ENCODE peak calls at places on chromosomes 11 and 22, in six cellular contexts. One of them, this sample, is unnamed.
A peak's percentile ranks its signal among the peaks of the same experiment; 100 is the strongest.

GRCh38 chr11:75667831-75668507 is 869 bp downstream of the MAP6 start:
- DNase-seq in K562: no peak
- DNase-seq in suprapubic skin: no peak
- DNase-seq in HepG2: no peak
- DNase-seq in GM12878: no peak
- DNase-seq in stomach: peak; percentile 33
- DNase-seq in this sample: peak; percentile 24

GRCh38 chr11:122696662-122697061 is 41.1 kb downstream of the UBASH3B start:
- DNase-seq in HepG2: no peak
- DNase-seq in suprapubic skin: no peak
- DNase-seq in stomach: no peak
- DNase-seq in K562: peak; percentile 10
- DNase-seq in GM12878: no peak
- DNase-seq in this sample: no peak

GRCh38 chr11:63769719-63770443 is 1.3 kb upstream of the ZFTA start:
- DNase-seq in K562: no peak
- DNase-seq in GM12878: no peak
- DNase-seq in suprapubic skin: no peak
- DNase-seq in HepG2: no peak
- DNase-seq in stomach: no peak
- DNase-seq in this sample: no peak

GRCh38 chr22:16914006-16914405 is 88.8 kb upstream of the XKR3 start:
- DNase-seq in GM12878: no peak
- DNase-seq in HepG2: no peak
- DNase-seq in suprapubic skin: no peak
- DNase-seq in K562: no peak
- DNase-seq in stomach: no peak
- DNase-seq in this sample: no peak

GRCh38 chr11:65646921-65647701 is 9.2 kb downstream of the SIPA1 start:
- DNase-seq in K562: no peak
- DNase-seq in GM12878: no peak
- DNase-seq in HepG2: no peak
- DNase-seq in stomach: peak; percentile 78
- DNase-seq in suprapubic skin: no peak
- DNase-seq in this sample: peak; percentile 75

GRCh38 chr11:91230647-91231046 is 994.0 kb upstream of the FAT3 start:
- DNase-seq in suprapubic skin: no peak
- DNase-seq in K562: no peak
- DNase-seq in stomach: no peak
- DNase-seq in GM12878: no peak
- DNase-seq in HepG2: no peak
- DNase-seq in this sample: no peak

GRCh38 chr11:390175-390574 is 3.8 kb upstream of the PKP3 start:
- DNase-seq in suprapubic skin: no peak
- DNase-seq in GM12878: no peak
- DNase-seq in stomach: peak; percentile 64
- DNase-seq in K562: no peak
- DNase-seq in HepG2: peak; percentile 50
- DNase-seq in this sample: peak; percentile 55

GRCh38 chr22:49923445-49923844 is 5.0 kb downstream of the CRELD2 start:
- DNase-seq in suprapubic skin: no peak
- DNase-seq in K562: no peak
- DNase-seq in stomach: no peak
- DNase-seq in GM12878: no peak
- DNase-seq in HepG2: no peak
- DNase-seq in this sample: no peak

GRCh38 chr22:38126928-38127668 is 16.6 kb upstream of the BAIAP2L2 start:
- DNase-seq in suprapubic skin: no peak
- DNase-seq in GM12878: no peak
- DNase-seq in HepG2: no peak
- DNase-seq in stomach: no peak
- DNase-seq in K562: peak; percentile 86
- DNase-seq in this sample: no peak

GRCh38 chr11:83835423-83835822 is 549.3 kb upstream of the CCDC90B start:
- DNase-seq in suprapubic skin: no peak
- DNase-seq in stomach: no peak
- DNase-seq in K562: no peak
- DNase-seq in HepG2: no peak
- DNase-seq in GM12878: peak; percentile 24
- DNase-seq in this sample: no peak

GRCh38 chr22:41418717-41419116 is 27.9 kb downstream of the TOB2 start:
- DNase-seq in stomach: no peak
- DNase-seq in K562: no peak
- DNase-seq in GM12878: no peak
- DNase-seq in suprapubic skin: no peak
- DNase-seq in HepG2: no peak
- DNase-seq in this sample: no peak

GRCh38 chr11:66240781-66241136 is 27.7 kb upstream of the RAB1B start:
- DNase-seq in suprapubic skin: no peak
- DNase-seq in HepG2: no peak
- DNase-seq in stomach: no peak
- DNase-seq in GM12878: no peak
- DNase-seq in K562: no peak
- DNase-seq in this sample: no peak

GRCh38 chr22:41411021-41411851 is 29.5 kb downstream of the TEF start:
- DNase-seq in GM12878: no peak
- DNase-seq in stomach: no peak
- DNase-seq in suprapubic skin: no peak
- DNase-seq in K562: no peak
- DNase-seq in HepG2: no peak
- DNase-seq in this sample: no peak

GRCh38 chr11:20158597-20159257 is 1.5 kb downstream of the DBX1 start:
- DNase-seq in GM12878: no peak
- DNase-seq in K562: peak; percentile 49
- DNase-seq in suprapubic skin: no peak
- DNase-seq in stomach: peak; percentile 41
- DNase-seq in HepG2: peak; percentile 6
- DNase-seq in this sample: peak; percentile 31

GRCh38 chr11:75473684-75474083 is 40.7 kb upstream of the KLHL35 start:
- DNase-seq in stomach: no peak
- DNase-seq in K562: no peak
- DNase-seq in HepG2: no peak
- DNase-seq in suprapubic skin: no peak
- DNase-seq in GM12878: no peak
- DNase-seq in this sample: no peak

GRCh38 chr11:86106916-86107315 is 38.0 kb upstream of the PICALM start:
- DNase-seq in HepG2: no peak
- DNase-seq in stomach: no peak
- DNase-seq in suprapubic skin: no peak
- DNase-seq in K562: no peak
- DNase-seq in GM12878: no peak
- DNase-seq in this sample: no peak

GRCh38 chr11:64743591-64744543 is at the start of gene RASGRP2:
- DNase-seq in suprapubic skin: peak; percentile 89
- DNase-seq in HepG2: peak; percentile 28
- DNase-seq in K562: peak; percentile 87
- DNase-seq in stomach: peak; percentile 74
- DNase-seq in GM12878: no peak
- DNase-seq in this sample: peak; percentile 84

GRCh38 chr22:19622061-19622441 is 92.3 kb upstream of the SEPTIN5 start:
- DNase-seq in GM12878: peak; percentile 40
- DNase-seq in suprapubic skin: no peak
- DNase-seq in stomach: no peak
- DNase-seq in HepG2: no peak
- DNase-seq in K562: no peak
- DNase-seq in this sample: no peak

GRCh38 chr22:44816141-44816540 is 63.8 kb downstream of the ARHGAP8 start:
- DNase-seq in stomach: no peak
- DNase-seq in HepG2: no peak
- DNase-seq in GM12878: no peak
- DNase-seq in suprapubic skin: no peak
- DNase-seq in K562: no peak
- DNase-seq in this sample: no peak

GRCh38 chr11:34809191-34810106 is 106.7 kb downstream of the APIP start:
- DNase-seq in K562: peak; percentile 66
- DNase-seq in HepG2: no peak
- DNase-seq in suprapubic skin: no peak
- DNase-seq in GM12878: no peak
- DNase-seq in stomach: no peak
- DNase-seq in this sample: no peak

GRCh38 chr11:78432058-78432515 is 14.5 kb upstream of the GAB2 start:
- DNase-seq in K562: no peak
- DNase-seq in GM12878: no peak
- DNase-seq in stomach: no peak
- DNase-seq in suprapubic skin: no peak
- DNase-seq in HepG2: no peak
- DNase-seq in this sample: no peak

GRCh38 chr11:119728651-119729580 is at the start of gene NECTIN1:
- DNase-seq in HepG2: peak; percentile 76
- DNase-seq in K562: peak; percentile 89
- DNase-seq in GM12878: no peak
- DNase-seq in stomach: peak; percentile 91
- DNase-seq in suprapubic skin: peak; percentile 93
- DNase-seq in this sample: peak; percentile 91

GRCh38 chr11:113977071-113977490 is 2.2 kb downstream of the HTR3A start:
- DNase-seq in suprapubic skin: no peak
- DNase-seq in stomach: no peak
- DNase-seq in HepG2: no peak
- DNase-seq in K562: no peak
- DNase-seq in GM12878: no peak
- DNase-seq in this sample: no peak

GRCh38 chr11:71238285-71238875 is 14.0 kb downstream of the SHANK2 start:
- DNase-seq in GM12878: no peak
- DNase-seq in HepG2: no peak
- DNase-seq in K562: no peak
- DNase-seq in stomach: no peak
- DNase-seq in suprapubic skin: peak; percentile 38
- DNase-seq in this sample: no peak

GRCh38 chr11:86068138-86068861 is 584 bp downstream of the PICALM start:
- DNase-seq in HepG2: peak; percentile 6
- DNase-seq in stomach: peak; percentile 32
- DNase-seq in GM12878: no peak
- DNase-seq in K562: peak; percentile 50
- DNase-seq in suprapubic skin: peak; percentile 82
- DNase-seq in this sample: peak; percentile 41

GRCh38 chr11:96311120-96311568 is 31.9 kb downstream of the MAML2 start:
- DNase-seq in suprapubic skin: no peak
- DNase-seq in HepG2: no peak
- DNase-seq in K562: no peak
- DNase-seq in GM12878: no peak
- DNase-seq in stomach: no peak
- DNase-seq in this sample: no peak

GRCh38 chr11:86091566-86091965 is 22.7 kb upstream of the PICALM start:
- DNase-seq in K562: no peak
- DNase-seq in GM12878: no peak
- DNase-seq in HepG2: no peak
- DNase-seq in stomach: no peak
- DNase-seq in suprapubic skin: no peak
- DNase-seq in this sample: no peak

DNA sequence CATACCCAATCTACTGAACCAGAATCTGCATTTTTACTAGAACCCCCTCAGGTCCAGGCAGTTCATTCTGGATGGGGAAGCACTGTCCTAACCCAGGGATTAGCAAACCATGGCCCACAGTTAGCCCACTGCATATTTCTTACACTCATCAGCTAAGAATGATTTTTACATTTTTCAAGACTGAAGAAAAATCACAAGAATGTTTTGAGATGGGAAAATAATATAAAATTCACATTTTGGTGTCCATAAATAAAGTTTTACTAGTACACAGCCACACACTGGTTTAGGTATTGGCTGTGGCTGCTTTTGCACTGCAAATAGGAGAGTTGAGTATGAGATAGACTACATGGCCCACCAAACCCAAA is 59.4 kb downstream of the PPFIBP2 start:
- DNase-seq in GM12878: no peak
- DNase-seq in HepG2: no peak
- DNase-seq in stomach: no peak
- DNase-seq in K562: no peak
- DNase-seq in suprapubic skin: no peak
- DNase-seq in this sample: no peak
- TF ChIP-seq EP300 in GM12878: no peak
- TF ChIP-seq EP300 in HepG2: no peak
- TF ChIP-seq EP300 in stomach: no peak
- TF ChIP-seq EP300 in K562: no peak
- TF ChIP-seq EP300 in suprapubic skin: no peak
- TF ChIP-seq EP300 in this sample: no peak

GRCh38 chr11:6625156-6625831 is 6.1 kb upstream of the TPP1 start:
- DNase-seq in stomach: no peak
- DNase-seq in HepG2: peak; percentile 28
- DNase-seq in K562: no peak
- DNase-seq in suprapubic skin: no peak
- DNase-seq in GM12878: no peak
- DNase-seq in this sample: no peak

GRCh38 chr11:6627762-6628241 is 8.6 kb upstream of the TPP1 start:
- DNase-seq in suprapubic skin: no peak
- DNase-seq in K562: no peak
- DNase-seq in HepG2: no peak
- DNase-seq in GM12878: no peak
- DNase-seq in stomach: no peak
- DNase-seq in this sample: no peak

GRCh38 chr11:6625832-6626420 is 6.7 kb upstream of the TPP1 start:
- DNase-seq in stomach: no peak
- DNase-seq in GM12878: no peak
- DNase-seq in HepG2: no peak
- DNase-seq in K562: no peak
- DNase-seq in suprapubic skin: no peak
- DNase-seq in this sample: no peak

GRCh38 chr11:6628526-6628925 is 9.3 kb upstream of the TPP1 start:
- DNase-seq in K562: no peak
- DNase-seq in HepG2: no peak
- DNase-seq in stomach: no peak
- DNase-seq in GM12878: no peak
- DNase-seq in suprapubic skin: no peak
- DNase-seq in this sample: no peak

GRCh38 chr11:6626971-6627761 is 7.9 kb upstream of the TPP1 start:
- DNase-seq in HepG2: no peak
- DNase-seq in stomach: no peak
- DNase-seq in K562: no peak
- DNase-seq in GM12878: no peak
- DNase-seq in suprapubic skin: no peak
- DNase-seq in this sample: no peak
- H3K36me3 ChIP-seq in HepG2: no peaks in the 10 kb centered on the region
- H3K36me3 ChIP-seq in stomach: peaks cover 93% of the 10 kb centered on the region
- H3K36me3 ChIP-seq in K562: no peaks in the 10 kb centered on the region
- H3K36me3 ChIP-seq in GM12878: no peaks in the 10 kb centered on the region
- H3K36me3 ChIP-seq in suprapubic skin: peaks cover 73% of the 10 kb centered on the region
- H3K36me3 ChIP-seq in this sample: no peaks in the 10 kb centered on the region

DNA sequence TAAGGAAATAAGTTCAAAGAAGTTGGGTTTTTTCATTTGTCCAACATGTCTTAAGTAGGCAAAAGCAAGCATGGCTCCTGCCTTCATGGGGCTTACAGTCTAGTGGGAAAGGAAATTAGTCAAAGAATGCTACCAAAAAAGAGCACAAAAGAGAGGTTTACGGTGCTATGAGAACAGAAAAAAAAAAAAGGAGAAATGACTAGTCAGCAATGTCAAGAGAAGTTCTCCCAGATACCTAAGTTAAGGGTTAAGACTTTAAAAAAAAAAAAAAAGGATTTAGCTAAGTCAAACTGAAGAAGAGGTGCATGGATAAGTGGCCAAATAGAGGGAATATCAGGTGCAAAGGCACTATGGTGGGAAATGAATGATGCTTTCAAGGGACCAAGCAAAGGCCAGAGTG is 29.3 kb downstream of the SERGEF start:
- DNase-seq in K562: no peak
- DNase-seq in HepG2: no peak
- DNase-seq in stomach: no peak
- DNase-seq in suprapubic skin: no peak
- DNase-seq in GM12878: no peak
- DNase-seq in this sample: no peak
- TF ChIP-seq EP300 in K562: no peak
- TF ChIP-seq EP300 in HepG2: no peak
- TF ChIP-seq EP300 in stomach: no peak
- TF ChIP-seq EP300 in suprapubic skin: no peak
- TF ChIP-seq EP300 in GM12878: no peak
- TF ChIP-seq EP300 in this sample: no peak

GRCh38 chr22:25706197-25706596 is 35.8 kb upstream of the MYO18B start:
- DNase-seq in stomach: no peak
- DNase-seq in K562: no peak
- DNase-seq in suprapubic skin: no peak
- DNase-seq in HepG2: no peak
- DNase-seq in GM12878: no peak
- DNase-seq in this sample: no peak
- H3K36me3 ChIP-seq in stomach: no peaks in the 10 kb centered on the region
- H3K36me3 ChIP-seq in K562: no peaks in the 10 kb centered on the region
- H3K36me3 ChIP-seq in suprapubic skin: peaks cover 27% of the 10 kb centered on the region
- H3K36me3 ChIP-seq in HepG2: peaks cover 16% of the 10 kb centered on the region
- H3K36me3 ChIP-seq in GM12878: peaks cover 4% of the 10 kb centered on the region
- H3K36me3 ChIP-seq in this sample: no peaks in the 10 kb centered on the region

This sample was measured in transverse colon.